ENCODE peak calls at places on chromosomes 3 and 15, in five cellular contexts. G is Peyer's patch; H is ELF-1; C is T-helper 9 cell; A is CD4-positive, alpha-beta T cell. J is an unnamed sample.

GRCh38 chr15:78951841-78952238 is 7.0 kb upstream of the CTSH start:
- DNase-seq in C (no peak), A (no peak), G (no peak), H (peak), J (peak)

GRCh38 chr3:11600501-11601282 is 43.0 kb downstream of the VGLL4 start:
- DNase-seq in C (no peak), H (peak), A (no peak), G (peak), J (peak)

GRCh38 chr15:55960946-55961345 is 32.5 kb downstream of the NEDD4 start:
- DNase-seq in G (no peak), A (no peak), H (no peak), C (no peak), J (no peak)

GRCh38 chr3:99504258-99504657 is 134.1 kb upstream of the COL8A1 start:
- DNase-seq in G (no peak), A (no peak), H (no peak), C (no peak), J (no peak)

GRCh38 chr3:130783629-130784028 is 37.0 kb upstream of the PIK3R4 start:
- DNase-seq in C (no peak), H (no peak), G (no peak), A (no peak), J (no peak)

GRCh38 chr3:119810018-119810435 is 28.1 kb downstream of the NR1I2 start:
- DNase-seq in G (peak), H (peak), A (peak), C (peak), J (no peak)

GRCh38 chr3:4478226-4478625 is 11.2 kb upstream of the SUMF1 start:
- DNase-seq in C (no peak), H (no peak), A (no peak), G (no peak), J (no peak)

GRCh38 chr15:71223516-71223915 is 108.2 kb downstream of the THSD4 start:
- DNase-seq in C (no peak), A (no peak), G (no peak), H (no peak), J (no peak)

GRCh38 chr3:13890377-13891016 is 10.6 kb upstream of the WNT7A start:
- DNase-seq in G (peak), H (peak), A (peak), C (no peak), J (no peak)

GRCh38 chr3:197478746-197479668 is 76.8 kb downstream of the BDH1 start:
- DNase-seq in C (no peak), A (no peak), H (no peak), G (no peak), J (peak)

GRCh38 chr3:32297366-32297765 is 58.9 kb downstream of the CMTM8 start:
- DNase-seq in G (peak), C (peak), A (peak), H (no peak), J (no peak)

GRCh38 chr3:175456496-175456895 is 597.4 kb downstream of the NAALADL2 start:
- DNase-seq in G (no peak), C (no peak), H (no peak), A (no peak), J (no peak)

GRCh38 chr3:39196671-39197446 is 4.5 kb upstream of the XIRP1 start:
- DNase-seq in G (peak), C (no peak), A (no peak), H (no peak), J (no peak)

GRCh38 chr15:48493763-48494225 is 151.7 kb downstream of the FBN1 start:
- DNase-seq in C (no peak), H (no peak), G (no peak), A (no peak), J (no peak)

GRCh38 chr3:10764314-10765051 is 51.5 kb upstream of the SLC6A11 start:
- DNase-seq in H (peak), C (no peak), G (no peak), A (no peak), J (no peak)

GRCh38 chr3:24640330-24640877 is 145.8 kb upstream of the THRB start:
- DNase-seq in H (no peak), C (no peak), G (no peak), A (no peak), J (peak)

GRCh38 chr3:102133376-102133775 is 284.1 kb downstream of the NFKBIZ start:
- DNase-seq in G (no peak), C (no peak), H (no peak), A (no peak), J (no peak)

GRCh38 chr3:159165972-159166371 is 364.1 kb downstream of the MFSD1 start:
- DNase-seq in H (no peak), G (no peak), C (no peak), A (no peak), J (no peak)

GRCh38 chr3:159221335-159221734 is 419.5 kb downstream of the MFSD1 start:
- DNase-seq in G (no peak), H (no peak), A (no peak), C (no peak), J (no peak)

GRCh38 chr3:40313975-40314860 is 4.7 kb downstream of the EIF1B start:
- DNase-seq in H (no peak), G (peak), C (no peak), A (no peak), J (no peak)

GRCh38 chr3:149273096-149273751 is 51.6 kb upstream of the CP start:
- DNase-seq in C (no peak), H (peak), A (no peak), G (no peak), J (peak)

GRCh38 chr3:100033814-100034490 is 80.3 kb downstream of the FILIP1L start:
- DNase-seq in A (no peak), G (no peak), C (no peak), H (no peak), J (no peak)

J was measured in PC-9.